ENCODE peak calls at places on chromosomes 12 and 14, in seven cellular contexts. E is activated CD4-positive, CD25-positive, alpha-beta regulatory T cell; A is mucosa of gallbladder; B is mammary epithelial cell; D is tibial artery; P is A673; R is RWPE1. L is an unnamed sample.

GRCh38 chr12:53481957-53482586 is 17.2 kb downstream of the MAP3K12 start:
- DNase-seq in A (no peak), D (no peak), E (no peak), R (no peak), B (no peak), P (peak; percentile 60), L (no peak)

GRCh38 chr12:1855241-1855640 is 34.9 kb downstream of the LRTM2 start:
- DNase-seq in R (no peak), E (no peak), B (peak; percentile 24), D (no peak), A (no peak), P (no peak), L (no peak)

GRCh38 chr14:92586001-92586947 is 72.7 kb downstream of the RIN3 start:
- DNase-seq in E (no peak), B (peak; percentile 67), D (peak; percentile 51), P (no peak), R (no peak), A (no peak), L (no peak)

GRCh38 chr14:99552572-99553216 is 51.3 kb downstream of the CCDC85C start:
- DNase-seq in B (no peak), A (peak; percentile 88), D (no peak), R (no peak), E (no peak), P (no peak), L (no peak)

GRCh38 chr12:65946821-65947220 is 122.5 kb downstream of the HMGA2 start:
- DNase-seq in B (no peak), R (no peak), A (no peak), D (no peak), E (no peak), P (no peak), L (no peak)

GRCh38 chr12:47824198-47824597 is 4.5 kb upstream of the HDAC7 start:
- DNase-seq in R (no peak), E (no peak), D (no peak), A (no peak), P (no peak), B (no peak), L (no peak)

GRCh38 chr14:63833728-63834127 is 19.1 kb upstream of the SYNE2 start:
- DNase-seq in A (no peak), E (no peak), D (no peak), P (no peak), R (no peak), B (no peak), L (no peak)

GRCh38 chr14:59882957-59883356 is 12.4 kb upstream of the RTN1 start:
- DNase-seq in P (peak; percentile 39), A (no peak), B (no peak), R (no peak), D (no peak), E (no peak), L (no peak)

GRCh38 chr14:33103489-33103888 is 164.8 kb downstream of the NPAS3 start:
- DNase-seq in R (no peak), B (no peak), A (no peak), E (no peak), D (no peak), P (no peak), L (no peak)

L was measured in naive B cell.